ENCODE peak calls at places on chromosomes 12 and 14, in ten cellular contexts. One of them, this sample, is unnamed.

GRCh38 chr14:60965402-60965801 is 15.5 kb downstream of the TRMT5 start:
- DNase-seq in SK-N-SH: no peak
- DNase-seq in WTC11: no peak
- DNase-seq in CD8-positive, alpha-beta T cell: no peak
- DNase-seq in endodermal cell: no peak
- DNase-seq in fibroblast of mammary gland: peak
- DNase-seq in fibroblast of lung: peak
- DNase-seq in coronary artery: no peak
- DNase-seq in hepatocyte: peak
- DNase-seq in GM10248: no peak
- DNase-seq in this sample: no peak

GRCh38 chr12:52338241-52338960 is 17.2 kb upstream of the KRT83 start:
- DNase-seq in SK-N-SH: no peak
- DNase-seq in WTC11: no peak
- DNase-seq in CD8-positive, alpha-beta T cell: no peak
- DNase-seq in endodermal cell: no peak
- DNase-seq in fibroblast of mammary gland: peak
- DNase-seq in fibroblast of lung: peak
- DNase-seq in coronary artery: no peak
- DNase-seq in hepatocyte: no peak
- DNase-seq in GM10248: no peak
- DNase-seq in this sample: no peak

GRCh38 chr14:37709419-37710195 is 114.2 kb downstream of the TTC6 start:
- DNase-seq in SK-N-SH: no peak
- DNase-seq in WTC11: no peak
- DNase-seq in CD8-positive, alpha-beta T cell: no peak
- DNase-seq in endodermal cell: no peak
- DNase-seq in fibroblast of mammary gland: peak
- DNase-seq in fibroblast of lung: peak
- DNase-seq in coronary artery: no peak
- DNase-seq in hepatocyte: no peak
- DNase-seq in GM10248: no peak
- DNase-seq in this sample: no peak

GRCh38 chr12:87323369-87323768 is 705.8 kb downstream of the C12orf50 start:
- DNase-seq in SK-N-SH: no peak
- DNase-seq in WTC11: no peak
- DNase-seq in CD8-positive, alpha-beta T cell: no peak
- DNase-seq in endodermal cell: no peak
- DNase-seq in fibroblast of mammary gland: peak
- DNase-seq in fibroblast of lung: peak
- DNase-seq in coronary artery: no peak
- DNase-seq in hepatocyte: no peak
- DNase-seq in GM10248: no peak
- DNase-seq in this sample: no peak

GRCh38 chr14:92253381-92253894 is 69.5 kb upstream of the SLC24A4 start:
- DNase-seq in SK-N-SH: no peak
- DNase-seq in WTC11: peak
- DNase-seq in CD8-positive, alpha-beta T cell: no peak
- DNase-seq in endodermal cell: peak
- DNase-seq in fibroblast of mammary gland: no peak
- DNase-seq in fibroblast of lung: no peak
- DNase-seq in coronary artery: peak
- DNase-seq in hepatocyte: no peak
- DNase-seq in GM10248: no peak
- DNase-seq in this sample: no peak

GRCh38 chr12:108801736-108802665 is 55.4 kb downstream of the SSH1 start:
- DNase-seq in SK-N-SH: no peak
- DNase-seq in WTC11: peak
- DNase-seq in CD8-positive, alpha-beta T cell: no peak
- DNase-seq in endodermal cell: peak
- DNase-seq in fibroblast of mammary gland: peak
- DNase-seq in fibroblast of lung: peak
- DNase-seq in coronary artery: no peak
- DNase-seq in hepatocyte: peak
- DNase-seq in GM10248: no peak
- DNase-seq in this sample: no peak

GRCh38 chr12:57069522-57069921 is 9.1 kb downstream of the NEMP1 start:
- DNase-seq in SK-N-SH: peak
- DNase-seq in WTC11: peak
- DNase-seq in CD8-positive, alpha-beta T cell: peak
- DNase-seq in endodermal cell: peak
- DNase-seq in fibroblast of mammary gland: peak
- DNase-seq in fibroblast of lung: peak
- DNase-seq in coronary artery: peak
- DNase-seq in hepatocyte: peak
- DNase-seq in GM10248: peak
- DNase-seq in this sample: peak

GRCh38 chr12:107731376-107731775 is 29.6 kb downstream of the PRDM4 start:
- DNase-seq in SK-N-SH: no peak
- DNase-seq in WTC11: no peak
- DNase-seq in CD8-positive, alpha-beta T cell: no peak
- DNase-seq in endodermal cell: no peak
- DNase-seq in fibroblast of mammary gland: no peak
- DNase-seq in fibroblast of lung: no peak
- DNase-seq in coronary artery: no peak
- DNase-seq in hepatocyte: no peak
- DNase-seq in GM10248: peak
- DNase-seq in this sample: no peak

GRCh38 chr14:26761532-26761931 is 163.7 kb upstream of the NOVA1 start:
- DNase-seq in SK-N-SH: no peak
- DNase-seq in WTC11: no peak
- DNase-seq in CD8-positive, alpha-beta T cell: no peak
- DNase-seq in endodermal cell: no peak
- DNase-seq in fibroblast of mammary gland: no peak
- DNase-seq in fibroblast of lung: no peak
- DNase-seq in coronary artery: no peak
- DNase-seq in hepatocyte: no peak
- DNase-seq in GM10248: no peak
- DNase-seq in this sample: no peak

GRCh38 chr12:58873496-58873895 is 46.8 kb downstream of the LRIG3 start:
- DNase-seq in SK-N-SH: no peak
- DNase-seq in WTC11: no peak
- DNase-seq in CD8-positive, alpha-beta T cell: no peak
- DNase-seq in endodermal cell: no peak
- DNase-seq in fibroblast of mammary gland: no peak
- DNase-seq in fibroblast of lung: peak
- DNase-seq in coronary artery: no peak
- DNase-seq in hepatocyte: no peak
- DNase-seq in GM10248: no peak
- DNase-seq in this sample: no peak

GRCh38 chr14:32258574-32258973 is 55.5 kb upstream of the RNU6-8 start:
- DNase-seq in SK-N-SH: no peak
- DNase-seq in WTC11: no peak
- DNase-seq in CD8-positive, alpha-beta T cell: no peak
- DNase-seq in endodermal cell: no peak
- DNase-seq in fibroblast of mammary gland: peak
- DNase-seq in fibroblast of lung: no peak
- DNase-seq in coronary artery: no peak
- DNase-seq in hepatocyte: peak
- DNase-seq in GM10248: no peak
- DNase-seq in this sample: no peak

GRCh38 chr12:89247541-89247942 is 104.8 kb downstream of the DUSP6 start:
- DNase-seq in SK-N-SH: peak
- DNase-seq in WTC11: no peak
- DNase-seq in CD8-positive, alpha-beta T cell: no peak
- DNase-seq in endodermal cell: peak
- DNase-seq in fibroblast of mammary gland: peak
- DNase-seq in fibroblast of lung: no peak
- DNase-seq in coronary artery: no peak
- DNase-seq in hepatocyte: no peak
- DNase-seq in GM10248: no peak
- DNase-seq in this sample: no peak

GRCh38 chr14:103730490-103731035 is 15.0 kb downstream of the ZFYVE21 start:
- DNase-seq in SK-N-SH: peak
- DNase-seq in WTC11: no peak
- DNase-seq in CD8-positive, alpha-beta T cell: no peak
- DNase-seq in endodermal cell: no peak
- DNase-seq in fibroblast of mammary gland: no peak
- DNase-seq in fibroblast of lung: peak
- DNase-seq in coronary artery: no peak
- DNase-seq in hepatocyte: no peak
- DNase-seq in GM10248: no peak
- DNase-seq in this sample: no peak

GRCh38 chr14:35696575-35696974 is 112.5 kb downstream of the RALGAPA1 start:
- DNase-seq in SK-N-SH: no peak
- DNase-seq in WTC11: no peak
- DNase-seq in CD8-positive, alpha-beta T cell: no peak
- DNase-seq in endodermal cell: no peak
- DNase-seq in fibroblast of mammary gland: no peak
- DNase-seq in fibroblast of lung: no peak
- DNase-seq in coronary artery: no peak
- DNase-seq in hepatocyte: no peak
- DNase-seq in GM10248: no peak
- DNase-seq in this sample: no peak

GRCh38 chr14:87067061-87067460 is 925.9 kb downstream of the GALC start:
- DNase-seq in SK-N-SH: no peak
- DNase-seq in WTC11: no peak
- DNase-seq in CD8-positive, alpha-beta T cell: no peak
- DNase-seq in endodermal cell: no peak
- DNase-seq in fibroblast of mammary gland: no peak
- DNase-seq in fibroblast of lung: no peak
- DNase-seq in coronary artery: no peak
- DNase-seq in hepatocyte: no peak
- DNase-seq in GM10248: no peak
- DNase-seq in this sample: no peak

GRCh38 chr14:87067597-87067996 is 925.4 kb downstream of the GALC start:
- DNase-seq in SK-N-SH: no peak
- DNase-seq in WTC11: no peak
- DNase-seq in CD8-positive, alpha-beta T cell: no peak
- DNase-seq in endodermal cell: no peak
- DNase-seq in fibroblast of mammary gland: no peak
- DNase-seq in fibroblast of lung: no peak
- DNase-seq in coronary artery: no peak
- DNase-seq in hepatocyte: no peak
- DNase-seq in GM10248: no peak
- DNase-seq in this sample: no peak

GRCh38 chr14:87063181-87063580 is 929.8 kb downstream of the GALC start:
- DNase-seq in SK-N-SH: no peak
- DNase-seq in WTC11: no peak
- DNase-seq in CD8-positive, alpha-beta T cell: no peak
- DNase-seq in endodermal cell: no peak
- DNase-seq in fibroblast of mammary gland: no peak
- DNase-seq in fibroblast of lung: no peak
- DNase-seq in coronary artery: no peak
- DNase-seq in hepatocyte: no peak
- DNase-seq in GM10248: no peak
- DNase-seq in this sample: no peak

GRCh38 chr14:87065366-87065765 is 927.6 kb downstream of the GALC start:
- DNase-seq in SK-N-SH: no peak
- DNase-seq in WTC11: no peak
- DNase-seq in CD8-positive, alpha-beta T cell: no peak
- DNase-seq in endodermal cell: no peak
- DNase-seq in fibroblast of mammary gland: no peak
- DNase-seq in fibroblast of lung: no peak
- DNase-seq in coronary artery: no peak
- DNase-seq in hepatocyte: no peak
- DNase-seq in GM10248: no peak
- DNase-seq in this sample: no peak

GRCh38 chr14:87066221-87066817 is 926.7 kb downstream of the GALC start:
- DNase-seq in SK-N-SH: no peak
- DNase-seq in WTC11: no peak
- DNase-seq in CD8-positive, alpha-beta T cell: no peak
- DNase-seq in endodermal cell: no peak
- DNase-seq in fibroblast of mammary gland: peak
- DNase-seq in fibroblast of lung: no peak
- DNase-seq in coronary artery: no peak
- DNase-seq in hepatocyte: no peak
- DNase-seq in GM10248: no peak
- DNase-seq in this sample: no peak
- TF ChIP-seq CTCF in SK-N-SH: peak
- TF ChIP-seq CTCF in WTC11: no peak
- TF ChIP-seq CTCF in CD8-positive, alpha-beta T cell: no peak
- TF ChIP-seq CTCF in endodermal cell: peak
- TF ChIP-seq CTCF in fibroblast of mammary gland: peak
- TF ChIP-seq CTCF in fibroblast of lung: peak
- TF ChIP-seq CTCF in coronary artery: no peak
- TF ChIP-seq CTCF in hepatocyte: peak
- TF ChIP-seq CTCF in GM10248: no peak
- TF ChIP-seq CTCF in this sample: no peak

DNA sequence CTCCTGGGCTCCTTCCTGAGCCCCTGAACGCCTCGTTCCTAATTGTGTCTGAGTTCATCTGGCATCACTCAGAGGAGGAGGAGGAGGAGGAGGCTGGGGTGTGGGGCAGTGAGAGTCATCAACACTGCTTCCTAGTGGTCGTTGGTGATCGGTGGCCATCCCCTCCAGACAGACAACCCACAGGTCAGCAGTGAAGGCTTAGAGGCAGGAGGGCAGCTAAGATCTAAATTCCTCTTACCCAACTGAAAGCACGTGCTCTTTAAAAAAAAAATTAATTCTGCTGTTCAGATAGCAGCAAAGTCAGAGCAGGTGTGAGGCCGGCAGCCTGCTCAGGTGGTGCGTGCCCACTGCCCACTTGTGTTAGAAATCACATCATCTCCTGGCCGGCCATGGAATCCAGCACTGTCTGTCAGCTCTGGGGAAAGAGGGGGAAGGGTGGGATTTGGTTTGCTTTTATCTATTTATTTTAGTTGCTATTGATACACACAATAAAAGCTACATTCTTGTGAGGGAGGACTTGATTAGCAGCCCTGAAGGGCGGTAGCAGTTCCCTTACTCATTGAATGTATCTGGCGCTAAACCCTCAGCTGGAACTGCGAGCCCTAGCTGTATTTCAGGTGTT is 46.6 kb downstream of the PPP2R5C start:
- DNase-seq in SK-N-SH: peak
- DNase-seq in WTC11: peak
- DNase-seq in CD8-positive, alpha-beta T cell: no peak
- DNase-seq in endodermal cell: peak
- DNase-seq in fibroblast of mammary gland: peak
- DNase-seq in fibroblast of lung: no peak
- DNase-seq in coronary artery: no peak
- DNase-seq in hepatocyte: peak
- DNase-seq in GM10248: no peak
- DNase-seq in this sample: no peak
- TF ChIP-seq CTCF in SK-N-SH: no peak
- TF ChIP-seq CTCF in WTC11: no peak
- TF ChIP-seq CTCF in CD8-positive, alpha-beta T cell: no peak
- TF ChIP-seq CTCF in endodermal cell: peak
- TF ChIP-seq CTCF in fibroblast of mammary gland: peak
- TF ChIP-seq CTCF in fibroblast of lung: no peak
- TF ChIP-seq CTCF in coronary artery: no peak
- TF ChIP-seq CTCF in hepatocyte: no peak
- TF ChIP-seq CTCF in GM10248: no peak
- TF ChIP-seq CTCF in this sample: no peak

GRCh38 chr12:78120866-78121590 is 290.3 kb downstream of the NAV3 start:
- DNase-seq in SK-N-SH: peak
- DNase-seq in WTC11: no peak
- DNase-seq in CD8-positive, alpha-beta T cell: no peak
- DNase-seq in endodermal cell: no peak
- DNase-seq in fibroblast of mammary gland: peak
- DNase-seq in fibroblast of lung: peak
- DNase-seq in coronary artery: no peak
- DNase-seq in hepatocyte: no peak
- DNase-seq in GM10248: peak
- DNase-seq in this sample: peak
- TF ChIP-seq CTCF in SK-N-SH: peak
- TF ChIP-seq CTCF in WTC11: no peak
- TF ChIP-seq CTCF in CD8-positive, alpha-beta T cell: no peak
- TF ChIP-seq CTCF in endodermal cell: peak
- TF ChIP-seq CTCF in fibroblast of mammary gland: peak
- TF ChIP-seq CTCF in fibroblast of lung: peak
- TF ChIP-seq CTCF in coronary artery: no peak
- TF ChIP-seq CTCF in hepatocyte: peak
- TF ChIP-seq CTCF in GM10248: no peak
- TF ChIP-seq CTCF in this sample: no peak

GRCh38 chr12:63823040-63823439 is 21.5 kb upstream of the SRGAP1 start:
- DNase-seq in SK-N-SH: no peak
- DNase-seq in WTC11: no peak
- DNase-seq in CD8-positive, alpha-beta T cell: no peak
- DNase-seq in endodermal cell: no peak
- DNase-seq in fibroblast of mammary gland: no peak
- DNase-seq in fibroblast of lung: no peak
- DNase-seq in coronary artery: no peak
- DNase-seq in hepatocyte: no peak
- DNase-seq in GM10248: no peak
- DNase-seq in this sample: no peak
- TF ChIP-seq CTCF in SK-N-SH: no peak
- TF ChIP-seq CTCF in WTC11: no peak
- TF ChIP-seq CTCF in CD8-positive, alpha-beta T cell: no peak
- TF ChIP-seq CTCF in endodermal cell: no peak
- TF ChIP-seq CTCF in fibroblast of mammary gland: no peak
- TF ChIP-seq CTCF in fibroblast of lung: no peak
- TF ChIP-seq CTCF in coronary artery: no peak
- TF ChIP-seq CTCF in hepatocyte: no peak
- TF ChIP-seq CTCF in GM10248: no peak
- TF ChIP-seq CTCF in this sample: no peak